ENCODE peak calls at places on chromosome 4, in seven cellular contexts. One of them, this sample, is unnamed.

GRCh38 chr4:145881991-145882390 is 56.6 kb downstream of the ZNF827 start:
- DNase-seq in pancreas: peak; percentile 77
- DNase-seq in aorta: no peak
- DNase-seq in HCT116: no peak
- DNase-seq in A549: no peak
- DNase-seq in heart right ventricle: no peak
- DNase-seq in cardiac muscle cell: no peak
- DNase-seq in this sample: no peak

GRCh38 chr4:4260185-4260751 is 12.2 kb upstream of the TMEM128 start:
- DNase-seq in pancreas: no peak
- DNase-seq in aorta: no peak
- DNase-seq in HCT116: peak; percentile 74
- DNase-seq in heart right ventricle: no peak
- DNase-seq in cardiac muscle cell: peak; percentile 83
- DNase-seq in A549: peak; percentile 74
- DNase-seq in this sample: peak; percentile 36

GRCh38 chr4:54096563-54096962 is 3.4 kb upstream of the GSX2 start:
- DNase-seq in heart right ventricle: no peak
- DNase-seq in HCT116: no peak
- DNase-seq in cardiac muscle cell: no peak
- DNase-seq in A549: no peak
- DNase-seq in aorta: no peak
- DNase-seq in pancreas: no peak
- DNase-seq in this sample: no peak

GRCh38 chr4:180160195-180160985 is 2082.8 kb upstream of the TENM3 start:
- DNase-seq in pancreas: no peak
- DNase-seq in A549: no peak
- DNase-seq in aorta: no peak
- DNase-seq in heart right ventricle: no peak
- DNase-seq in cardiac muscle cell: no peak
- DNase-seq in HCT116: no peak
- DNase-seq in this sample: peak; percentile 30

GRCh38 chr4:144658908-144659307 is 13.0 kb downstream of the HHIP start:
- DNase-seq in HCT116: no peak
- DNase-seq in A549: no peak
- DNase-seq in heart right ventricle: no peak
- DNase-seq in pancreas: no peak
- DNase-seq in cardiac muscle cell: no peak
- DNase-seq in aorta: no peak
- DNase-seq in this sample: peak; percentile 80

GRCh38 chr4:79241846-79242245 is 84.0 kb downstream of the NAA11 start:
- DNase-seq in pancreas: no peak
- DNase-seq in HCT116: peak; percentile 2
- DNase-seq in aorta: no peak
- DNase-seq in heart right ventricle: no peak
- DNase-seq in cardiac muscle cell: peak; percentile 49
- DNase-seq in A549: no peak
- DNase-seq in this sample: peak; percentile 60

GRCh38 chr4:7630559-7631287 is 196.0 kb upstream of the PSAPL1 start:
- DNase-seq in aorta: peak; percentile 80
- DNase-seq in cardiac muscle cell: peak; percentile 69
- DNase-seq in heart right ventricle: peak; percentile 87
- DNase-seq in A549: peak; percentile 38
- DNase-seq in pancreas: no peak
- DNase-seq in HCT116: peak; percentile 33
- DNase-seq in this sample: peak; percentile 90

GRCh38 chr4:646460-646859 is 21.1 kb downstream of the PDE6B start:
- DNase-seq in A549: no peak
- DNase-seq in HCT116: no peak
- DNase-seq in cardiac muscle cell: no peak
- DNase-seq in aorta: peak; percentile 32
- DNase-seq in pancreas: no peak
- DNase-seq in heart right ventricle: no peak
- DNase-seq in this sample: no peak

GRCh38 chr4:15469402-15470148 is at the start of gene CC2D2A:
- DNase-seq in aorta: peak; percentile 50
- DNase-seq in cardiac muscle cell: peak; percentile 76
- DNase-seq in HCT116: no peak
- DNase-seq in pancreas: peak; percentile 16
- DNase-seq in A549: peak; percentile 38
- DNase-seq in heart right ventricle: no peak
- DNase-seq in this sample: peak; percentile 53

GRCh38 chr4:126004936-126005335 is 690.2 kb downstream of the FAT4 start:
- DNase-seq in cardiac muscle cell: peak; percentile 39
- DNase-seq in heart right ventricle: no peak
- DNase-seq in HCT116: no peak
- DNase-seq in aorta: no peak
- DNase-seq in A549: no peak
- DNase-seq in pancreas: no peak
- DNase-seq in this sample: peak; percentile 30

GRCh38 chr4:13918110-13918509 is 290.6 kb upstream of the BOD1L1 start:
- DNase-seq in heart right ventricle: peak; percentile 13
- DNase-seq in HCT116: no peak
- DNase-seq in A549: peak; percentile 5
- DNase-seq in aorta: peak; percentile 57
- DNase-seq in cardiac muscle cell: peak; percentile 95
- DNase-seq in pancreas: no peak
- DNase-seq in this sample: peak; percentile 99

GRCh38 chr4:11589676-11590075 is 161.0 kb upstream of the HS3ST1 start:
- DNase-seq in cardiac muscle cell: peak; percentile 16
- DNase-seq in aorta: no peak
- DNase-seq in A549: no peak
- DNase-seq in pancreas: no peak
- DNase-seq in HCT116: no peak
- DNase-seq in heart right ventricle: no peak
- DNase-seq in this sample: peak; percentile 23

GRCh38 chr4:109977854-109978501 is 65.3 kb downstream of the EGF start:
- DNase-seq in heart right ventricle: no peak
- DNase-seq in HCT116: peak; percentile 27
- DNase-seq in A549: peak; percentile 10
- DNase-seq in cardiac muscle cell: peak; percentile 66
- DNase-seq in aorta: no peak
- DNase-seq in pancreas: no peak
- DNase-seq in this sample: peak; percentile 45

GRCh38 chr4:82677327-82677726 is 115.5 kb upstream of the TMEM150C start:
- DNase-seq in aorta: no peak
- DNase-seq in heart right ventricle: no peak
- DNase-seq in cardiac muscle cell: no peak
- DNase-seq in A549: no peak
- DNase-seq in HCT116: no peak
- DNase-seq in pancreas: no peak
- DNase-seq in this sample: no peak

GRCh38 chr4:14434916-14435315 is 567.4 kb upstream of the CPEB2 start:
- DNase-seq in aorta: no peak
- DNase-seq in HCT116: no peak
- DNase-seq in pancreas: no peak
- DNase-seq in cardiac muscle cell: peak; percentile 34
- DNase-seq in A549: no peak
- DNase-seq in heart right ventricle: no peak
- DNase-seq in this sample: no peak

GRCh38 chr4:144666539-144667175 is 20.7 kb downstream of the HHIP start:
- DNase-seq in cardiac muscle cell: peak; percentile 49
- DNase-seq in A549: no peak
- DNase-seq in aorta: no peak
- DNase-seq in pancreas: no peak
- DNase-seq in heart right ventricle: no peak
- DNase-seq in HCT116: peak; percentile 6
- DNase-seq in this sample: peak; percentile 86

GRCh38 chr4:169256856-169257756 is 13.7 kb downstream of the SH3RF1 start:
- DNase-seq in aorta: no peak
- DNase-seq in pancreas: no peak
- DNase-seq in heart right ventricle: no peak
- DNase-seq in A549: no peak
- DNase-seq in HCT116: no peak
- DNase-seq in cardiac muscle cell: peak; percentile 34
- DNase-seq in this sample: no peak

GRCh38 chr4:169256101-169256612 is 14.6 kb downstream of the SH3RF1 start:
- DNase-seq in pancreas: no peak
- DNase-seq in HCT116: no peak
- DNase-seq in A549: no peak
- DNase-seq in heart right ventricle: no peak
- DNase-seq in cardiac muscle cell: no peak
- DNase-seq in aorta: no peak
- DNase-seq in this sample: no peak

GRCh38 chr4:169266081-169266480 is 4.7 kb downstream of the SH3RF1 start:
- DNase-seq in HCT116: no peak
- DNase-seq in aorta: no peak
- DNase-seq in cardiac muscle cell: peak; percentile 71
- DNase-seq in heart right ventricle: no peak
- DNase-seq in A549: no peak
- DNase-seq in pancreas: no peak
- DNase-seq in this sample: no peak

GRCh38 chr4:169263791-169264392 is 6.9 kb downstream of the SH3RF1 start:
- DNase-seq in aorta: no peak
- DNase-seq in heart right ventricle: peak; percentile 73
- DNase-seq in pancreas: no peak
- DNase-seq in cardiac muscle cell: no peak
- DNase-seq in HCT116: no peak
- DNase-seq in A549: no peak
- DNase-seq in this sample: no peak

DNA sequence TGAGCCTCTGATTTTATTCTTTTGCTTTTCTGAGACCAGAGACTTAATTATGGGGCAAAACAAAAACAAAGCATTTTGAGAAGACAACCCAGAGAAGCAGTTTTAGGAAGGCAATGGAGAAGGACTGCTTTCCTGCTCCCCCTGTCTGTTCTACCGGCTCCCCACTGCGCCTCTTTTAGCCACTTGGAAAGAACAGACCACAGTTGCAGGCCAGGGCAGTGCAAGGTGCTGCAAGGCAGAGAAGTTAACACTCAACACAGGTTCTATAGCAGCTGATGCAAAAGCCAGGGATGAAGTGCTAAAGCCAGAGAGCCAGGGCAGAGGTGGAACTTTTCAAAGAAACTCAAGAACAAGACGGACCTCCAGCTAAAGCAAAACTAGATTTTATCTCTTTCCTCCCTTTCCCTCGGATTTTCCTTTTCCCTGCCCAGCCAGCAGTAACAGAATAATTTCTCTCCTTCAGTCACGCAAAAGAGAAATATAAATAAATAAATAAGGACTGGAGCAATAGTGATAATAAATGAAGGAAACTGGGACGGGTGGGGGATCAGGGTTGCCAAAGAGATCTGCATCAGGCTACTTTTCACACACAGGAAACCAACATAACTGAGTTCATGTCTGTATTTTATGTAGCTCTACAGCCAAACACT is 10.4 kb downstream of the SH3RF1 start:
- DNase-seq in cardiac muscle cell: no peak
- DNase-seq in HCT116: no peak
- DNase-seq in A549: no peak
- DNase-seq in heart right ventricle: no peak
- DNase-seq in aorta: no peak
- DNase-seq in pancreas: no peak
- DNase-seq in this sample: no peak
- H3K27ac ChIP-seq in cardiac muscle cell: no peak overlapping the region
- H3K27ac ChIP-seq in HCT116: no peak overlapping the region
- H3K27ac ChIP-seq in A549: peak overlapping the region; percentile 66
- H3K27ac ChIP-seq in heart right ventricle: no peak overlapping the region
- H3K27ac ChIP-seq in aorta: no peak overlapping the region
- H3K27ac ChIP-seq in pancreas: no peak overlapping the region
- H3K27ac ChIP-seq in this sample: no peak overlapping the region

GRCh38 chr4:77801260-77801608 is 17.9 kb downstream of the CNOT6L start:
- DNase-seq in cardiac muscle cell: no peak
- DNase-seq in heart right ventricle: no peak
- DNase-seq in A549: no peak
- DNase-seq in pancreas: no peak
- DNase-seq in HCT116: no peak
- DNase-seq in aorta: no peak
- DNase-seq in this sample: no peak
- H3K27ac ChIP-seq in cardiac muscle cell: peak overlapping the region; percentile 51
- H3K27ac ChIP-seq in heart right ventricle: peak overlapping the region; percentile 64
- H3K27ac ChIP-seq in A549: no peak overlapping the region
- H3K27ac ChIP-seq in pancreas: peak overlapping the region; percentile 1
- H3K27ac ChIP-seq in HCT116: no peak overlapping the region
- H3K27ac ChIP-seq in aorta: no peak overlapping the region
- H3K27ac ChIP-seq in this sample: no peak overlapping the region

GRCh38 chr4:101347267-101347556 is at the start of gene PPP3CA:
- DNase-seq in aorta: no peak
- DNase-seq in A549: no peak
- DNase-seq in HCT116: no peak
- DNase-seq in heart right ventricle: no peak
- DNase-seq in cardiac muscle cell: no peak
- DNase-seq in pancreas: no peak
- DNase-seq in this sample: no peak

GRCh38 chr4:101345271-101345595 is 2.1 kb downstream of the PPP3CA start:
- DNase-seq in cardiac muscle cell: peak; percentile 59
- DNase-seq in pancreas: no peak
- DNase-seq in heart right ventricle: no peak
- DNase-seq in HCT116: no peak
- DNase-seq in A549: no peak
- DNase-seq in aorta: no peak
- DNase-seq in this sample: no peak

GRCh38 chr4:101346562-101347266 is 612 bp downstream of the PPP3CA start:
- DNase-seq in heart right ventricle: peak; percentile 44
- DNase-seq in cardiac muscle cell: peak; percentile 82
- DNase-seq in HCT116: no peak
- DNase-seq in aorta: peak; percentile 79
- DNase-seq in A549: peak; percentile 13
- DNase-seq in pancreas: peak; percentile 53
- DNase-seq in this sample: peak; percentile 43

GRCh38 chr4:101346312-101346561 is 1.1 kb downstream of the PPP3CA start:
- DNase-seq in heart right ventricle: peak; percentile 52
- DNase-seq in A549: no peak
- DNase-seq in cardiac muscle cell: no peak
- DNase-seq in HCT116: no peak
- DNase-seq in aorta: peak; percentile 71
- DNase-seq in pancreas: no peak
- DNase-seq in this sample: no peak

GRCh38 chr4:101345596-101346311 is 1.6 kb downstream of the PPP3CA start:
- DNase-seq in A549: peak; percentile 11
- DNase-seq in aorta: peak; percentile 73
- DNase-seq in heart right ventricle: peak; percentile 77
- DNase-seq in cardiac muscle cell: peak; percentile 65
- DNase-seq in pancreas: peak; percentile 53
- DNase-seq in HCT116: no peak
- DNase-seq in this sample: no peak
- H3K27ac ChIP-seq in A549: peak overlapping the region; percentile 99
- H3K27ac ChIP-seq in aorta: no peak overlapping the region
- H3K27ac ChIP-seq in heart right ventricle: peak overlapping the region; percentile 96
- H3K27ac ChIP-seq in cardiac muscle cell: no peak overlapping the region
- H3K27ac ChIP-seq in pancreas: peak overlapping the region; percentile 93
- H3K27ac ChIP-seq in HCT116: peak overlapping the region; percentile 59
- H3K27ac ChIP-seq in this sample: peak overlapping the region; percentile 46

DNA sequence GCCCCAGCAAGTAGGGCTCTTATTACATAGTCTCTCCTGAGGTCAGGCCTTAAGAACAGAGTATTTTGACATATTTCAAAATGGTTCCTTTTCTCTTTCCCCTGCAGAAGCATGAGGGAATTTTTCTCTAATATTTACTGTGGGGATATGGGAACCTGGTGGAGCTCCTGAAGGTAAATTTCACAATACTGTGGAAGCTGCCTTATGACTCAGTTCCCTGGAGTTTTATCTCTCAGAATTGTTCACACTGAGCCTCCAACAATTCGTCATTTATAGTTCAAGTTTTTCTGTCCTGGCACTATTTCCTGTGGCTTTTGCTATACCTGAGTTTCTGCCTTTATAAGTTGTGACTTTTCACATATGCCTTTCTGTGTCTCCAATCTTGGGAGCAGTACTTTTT is 607.2 kb upstream of the NDST4 start:
- DNase-seq in aorta: no peak
- DNase-seq in heart right ventricle: no peak
- DNase-seq in A549: no peak
- DNase-seq in cardiac muscle cell: no peak
- DNase-seq in HCT116: no peak
- DNase-seq in pancreas: no peak
- DNase-seq in this sample: peak; percentile 6
- H3K27ac ChIP-seq in aorta: no peak overlapping the region
- H3K27ac ChIP-seq in heart right ventricle: no peak overlapping the region
- H3K27ac ChIP-seq in A549: no peak overlapping the region
- H3K27ac ChIP-seq in cardiac muscle cell: no peak overlapping the region
- H3K27ac ChIP-seq in HCT116: no peak overlapping the region
- H3K27ac ChIP-seq in pancreas: no peak overlapping the region
- H3K27ac ChIP-seq in this sample: no peak overlapping the region